ENCODE peak calls at places on chromosomes 2 and 18, in nine cellular contexts. Z is HTR-8/SVneo, B is lower lobe of right lung, G is frontal cortex, D is RKO, F is breast epithelium, P is ACHN, A is NCI-H526, V is NCI-H1092 treated with DMSO at 0.1 percent for 48 hours. Q is an unnamed sample.

GRCh38 chr18:58806826-58807714 is 57.6 kb upstream of the ZNF532 start:
- DNase-seq in Z (no peak), B (no peak), G (no peak), D (no peak), F (no peak), P (no peak), A (no peak), V (no peak), Q (no peak)

GRCh38 chr18:50862401-50862800 is 16.5 kb upstream of the ME2 start:
- DNase-seq in Z (no peak), B (no peak), G (no peak), D (no peak), F (no peak), P (no peak), A (no peak), V (no peak), Q (no peak)

GRCh38 chr2:197858607-197859140 is 54.3 kb downstream of the PLCL1 start:
- DNase-seq in Z (no peak), B (no peak), G (no peak), D (no peak), F (no peak), P (no peak), A (no peak), V (no peak), Q (no peak)

GRCh38 chr2:240934701-240935100 is 28.6 kb downstream of the CROCC2 start:
- DNase-seq in Z (no peak), B (peak; percentile 36), G (no peak), D (no peak), F (peak; percentile 43), P (no peak), A (no peak), V (no peak), Q (no peak)

GRCh38 chr18:4157339-4157738 is 297.8 kb downstream of the DLGAP1 start:
- DNase-seq in Z (no peak), B (no peak), G (no peak), D (no peak), F (no peak), P (no peak), A (no peak), V (no peak), Q (no peak)

GRCh38 chr2:11896386-11896785 is 150.0 kb downstream of the LPIN1 start:
- DNase-seq in Z (no peak), B (no peak), G (no peak), D (no peak), F (no peak), P (no peak), A (no peak), V (no peak), Q (no peak)

GRCh38 chr2:44136186-44136585 is 32.5 kb upstream of the PPM1B start:
- DNase-seq in Z (peak; percentile 52), B (no peak), G (no peak), D (no peak), F (no peak), P (peak; percentile 16), A (no peak), V (no peak), Q (no peak)

GRCh38 chr2:170930132-170931109 is 1.4 kb downstream of the GORASP2 start:
- DNase-seq in Z (peak; percentile 51), B (no peak), G (no peak), D (peak; percentile 93), F (no peak), P (peak; percentile 68), A (peak; percentile 72), V (peak; percentile 20), Q (peak; percentile 82)

GRCh38 chr2:60861736-60862135 is 19.6 kb upstream of the REL start:
- DNase-seq in Z (no peak), B (no peak), G (no peak), D (no peak), F (no peak), P (no peak), A (no peak), V (no peak), Q (no peak)

GRCh38 chr2:241814571-241815476 is 5.8 kb downstream of the NEU4 start:
- DNase-seq in Z (no peak), B (peak; percentile 44), G (no peak), D (no peak), F (peak; percentile 34), P (no peak), A (no peak), V (no peak), Q (no peak)

GRCh38 chr2:29212009-29212408 is 96.8 kb downstream of the CLIP4 start:
- DNase-seq in Z (no peak), B (no peak), G (no peak), D (no peak), F (no peak), P (no peak), A (no peak), V (no peak), Q (peak; percentile 39)

GRCh38 chr2:166565501-166565900 is 71.5 kb upstream of the SCN7A start:
- DNase-seq in Z (no peak), B (no peak), G (no peak), D (no peak), F (no peak), P (no peak), A (no peak), V (no peak), Q (no peak)

GRCh38 chr2:239329972-239330572 is 70.7 kb downstream of the HDAC4 start:
- DNase-seq in Z (no peak), B (no peak), G (no peak), D (no peak), F (no peak), P (no peak), A (no peak), V (peak; percentile 6), Q (no peak)

GRCh38 chr2:69911985-69912563 is 2.8 kb upstream of the MXD1 start:
- DNase-seq in Z (peak; percentile 45), B (no peak), G (no peak), D (peak; percentile 87), F (no peak), P (peak; percentile 66), A (peak; percentile 36), V (peak; percentile 31), Q (peak; percentile 66)

GRCh38 chr2:123993728-123994323 is 31.3 kb upstream of the CNTNAP5 start:
- DNase-seq in Z (no peak), B (no peak), G (no peak), D (peak; percentile 49), F (no peak), P (peak; percentile 55), A (no peak), V (peak; percentile 25), Q (peak; percentile 20)

GRCh38 chr2:36965751-36966369 is 476 bp downstream of the STRN start:
- DNase-seq in Z (peak; percentile 45), B (peak; percentile 62), G (peak; percentile 26), D (peak; percentile 46), F (peak; percentile 56), P (peak; percentile 22), A (no peak), V (peak; percentile 49), Q (no peak)

GRCh38 chr18:62105373-62105772 is 81.5 kb downstream of the PIGN start:
- DNase-seq in Z (no peak), B (no peak), G (no peak), D (no peak), F (no peak), P (no peak), A (no peak), V (no peak), Q (no peak)

GRCh38 chr2:112615051-112615450 is 30.6 kb downstream of the CHCHD5 start:
- DNase-seq in Z (no peak), B (no peak), G (no peak), D (no peak), F (peak; percentile 37), P (no peak), A (no peak), V (no peak), Q (no peak)

GRCh38 chr2:855177-855576 is 95.5 kb upstream of the SNTG2 start:
- DNase-seq in Z (no peak), B (no peak), G (no peak), D (no peak), F (no peak), P (no peak), A (no peak), V (no peak), Q (no peak)

GRCh38 chr18:8537400-8537799 is 71.8 kb upstream of the RAB12 start:
- DNase-seq in Z (no peak), B (no peak), G (no peak), D (no peak), F (no peak), P (no peak), A (no peak), V (no peak), Q (no peak)

GRCh38 chr2:66021296-66021695 is 413.6 kb upstream of the MEIS1 start:
- DNase-seq in Z (no peak), B (no peak), G (no peak), D (no peak), F (no peak), P (no peak), A (no peak), V (no peak), Q (no peak)

GRCh38 chr2:44967056-44967455 is 25.6 kb downstream of the SIX3 start:
- DNase-seq in Z (no peak), B (no peak), G (no peak), D (no peak), F (no peak), P (no peak), A (no peak), V (no peak), Q (no peak)

GRCh38 chr2:206266130-206267125 is 8.0 kb upstream of the ZDBF2 start:
- DNase-seq in Z (no peak), B (no peak), G (no peak), D (no peak), F (no peak), P (no peak), A (no peak), V (no peak), Q (no peak)

GRCh38 chr18:48153641-48154481 is 223.4 kb upstream of the SMAD2 start:
- DNase-seq in Z (peak; percentile 37), B (no peak), G (no peak), D (peak; percentile 20), F (no peak), P (peak; percentile 65), A (no peak), V (no peak), Q (peak; percentile 73)

GRCh38 chr18:32629990-32630389 is 142.8 kb downstream of the KLHL14 start:
- DNase-seq in Z (no peak), B (no peak), G (no peak), D (no peak), F (no peak), P (no peak), A (no peak), V (no peak), Q (no peak)

GRCh38 chr18:47422524-47422923 is 171.1 kb upstream of the SKOR2 start:
- DNase-seq in Z (no peak), B (no peak), G (no peak), D (no peak), F (no peak), P (no peak), A (no peak), V (no peak), Q (no peak)

GRCh38 chr2:241081643-241082337 is 20.3 kb downstream of the MTERF4 start:
- DNase-seq in Z (no peak), B (no peak), G (no peak), D (no peak), F (no peak), P (no peak), A (no peak), V (no peak), Q (no peak)

GRCh38 chr2:99974275-99974674 is 168.1 kb downstream of the AFF3 start:
- DNase-seq in Z (no peak), B (no peak), G (no peak), D (peak; percentile 14), F (no peak), P (peak; percentile 69), A (no peak), V (no peak), Q (no peak)